ENCODE peak calls at places on chromosomes 13 and 19, in nine cellular contexts. Y is SK-N-SH, K is A549, C is esophagus muscularis mucosa, G is transverse colon, J is tibial nerve, R is stomach, Z is sigmoid colon, L is K562. A is an unnamed sample.

GRCh38 chr13:29551214-29551613 is 44.3 kb downstream of the SLC7A1 start:
- DNase-seq in Y (no peak), K (no peak), C (no peak), G (no peak), J (no peak), R (no peak), Z (no peak), L (no peak), A (no peak)

GRCh38 chr19:11410682-11411081 is 8.4 kb downstream of the RGL3 start:
- DNase-seq in Y (no peak), K (peak), C (no peak), G (no peak), J (no peak), R (no peak), Z (no peak), L (peak), A (no peak)

GRCh38 chr19:29548483-29549085 is 22.8 kb downstream of the VSTM2B start:
- DNase-seq in Y (no peak), K (no peak), C (no peak), G (no peak), J (no peak), R (peak), Z (peak), L (no peak), A (no peak)

GRCh38 chr19:21084343-21084742 is 2.3 kb downstream of the ZNF714 start:
- DNase-seq in Y (no peak), K (no peak), C (no peak), G (no peak), J (no peak), R (no peak), Z (no peak), L (no peak), A (no peak)

GRCh38 chr19:37329686-37330085 is 41.2 kb upstream of the ZNF527 start:
- DNase-seq in Y (peak), K (peak), C (no peak), G (no peak), J (no peak), R (no peak), Z (no peak), L (no peak), A (no peak)

GRCh38 chr13:88000239-88000638 is 329.1 kb downstream of the SLITRK5 start:
- DNase-seq in Y (no peak), K (no peak), C (no peak), G (no peak), J (no peak), R (no peak), Z (no peak), L (no peak), A (no peak)

GRCh38 chr19:41862445-41862986 is 2.5 kb downstream of the RPS19 start:
- DNase-seq in Y (no peak), K (no peak), C (no peak), G (no peak), J (no peak), R (no peak), Z (no peak), L (no peak), A (no peak)

GRCh38 chr13:42453091-42453645 is 120.8 kb upstream of the TNFSF11 start:
- DNase-seq in Y (no peak), K (no peak), C (no peak), G (no peak), J (no peak), R (no peak), Z (no peak), L (no peak), A (no peak)

GRCh38 chr13:113846639-113847318 is 17.1 kb downstream of the GAS6 start:
- DNase-seq in Y (no peak), K (no peak), C (no peak), G (no peak), J (no peak), R (no peak), Z (no peak), L (no peak), A (no peak)

GRCh38 chr13:68345963-68346362 is 1115.8 kb upstream of the PCDH9 start:
- DNase-seq in Y (no peak), K (no peak), C (no peak), G (no peak), J (no peak), R (no peak), Z (no peak), L (no peak), A (no peak)

GRCh38 chr19:38173324-38174041 is 50.5 kb downstream of the DPF1 start:
- DNase-seq in Y (peak), K (no peak), C (no peak), G (no peak), J (no peak), R (peak), Z (no peak), L (no peak), A (no peak)

GRCh38 chr13:80213201-80213600 is 127.7 kb downstream of the SPRY2 start:
- DNase-seq in Y (no peak), K (no peak), C (no peak), G (no peak), J (no peak), R (no peak), Z (no peak), L (no peak), A (no peak)

GRCh38 chr19:55087542-55087935 is 11.9 kb downstream of the EPS8L1 start:
- DNase-seq in Y (no peak), K (no peak), C (no peak), G (no peak), J (no peak), R (no peak), Z (no peak), L (no peak), A (no peak)

GRCh38 chr13:61706899-61707298 is 291.2 kb upstream of the PCDH20 start:
- DNase-seq in Y (peak), K (no peak), C (no peak), G (no peak), J (no peak), R (no peak), Z (no peak), L (no peak), A (no peak)

GRCh38 chr19:41299755-41300089 is 10.2 kb upstream of the CCDC97 start:
- DNase-seq in Y (no peak), K (no peak), C (no peak), G (peak), J (peak), R (peak), Z (peak), L (no peak), A (no peak)

GRCh38 chr19:50777261-50777660 is 7.0 kb downstream of the GPR32 start:
- DNase-seq in Y (no peak), K (no peak), C (no peak), G (no peak), J (no peak), R (no peak), Z (no peak), L (no peak), A (no peak)

GRCh38 chr13:40230833-40231266 is 435.6 kb downstream of the FOXO1 start:
- DNase-seq in Y (no peak), K (no peak), C (no peak), G (no peak), J (no peak), R (no peak), Z (no peak), L (no peak), A (no peak)

GRCh38 chr13:64958106-64958505 is 2272.0 kb downstream of the PCDH9 start:
- DNase-seq in Y (no peak), K (no peak), C (no peak), G (no peak), J (no peak), R (no peak), Z (no peak), L (no peak), A (no peak)

GRCh38 chr19:36838784-36839324 is 667 bp upstream of the ZNF790 start:
- DNase-seq in Y (no peak), K (no peak), C (no peak), G (no peak), J (no peak), R (no peak), Z (no peak), L (no peak), A (no peak)

GRCh38 chr19:496333-496634 is at the start of gene MADCAM1:
- DNase-seq in Y (no peak), K (no peak), C (no peak), G (no peak), J (no peak), R (no peak), Z (no peak), L (no peak), A (no peak)

GRCh38 chr19:2201473-2202148 is 34.5 kb downstream of the PLEKHJ1 start:
- DNase-seq in Y (no peak), K (no peak), C (no peak), G (no peak), J (no peak), R (no peak), Z (no peak), L (no peak), A (no peak)

GRCh38 chr13:84096221-84096620 is 213.9 kb upstream of the SLITRK1 start:
- DNase-seq in Y (no peak), K (no peak), C (no peak), G (no peak), J (no peak), R (no peak), Z (no peak), L (no peak), A (no peak)

GRCh38 chr19:5038631-5039271 is 69.8 kb downstream of the KDM4B start:
- DNase-seq in Y (peak), K (peak), C (no peak), G (no peak), J (no peak), R (peak), Z (no peak), L (peak), A (no peak)

GRCh38 chr19:5110546-5110945 is 141.6 kb downstream of the KDM4B start:
- DNase-seq in Y (no peak), K (no peak), C (no peak), G (no peak), J (no peak), R (no peak), Z (no peak), L (no peak), A (no peak)

GRCh38 chr19:46776927-46777911 is 11.2 kb downstream of the SLC1A5 start:
- DNase-seq in Y (peak), K (peak), C (no peak), G (no peak), J (no peak), R (no peak), Z (no peak), L (peak), A (no peak)

GRCh38 chr13:52459668-52460067 is 4.4 kb downstream of the CKAP2 start:
- DNase-seq in Y (no peak), K (no peak), C (no peak), G (no peak), J (no peak), R (no peak), Z (no peak), L (no peak), A (no peak)

GRCh38 chr19:29326351-29326750 is 113.4 kb upstream of the UQCRFS1 start:
- DNase-seq in Y (no peak), K (no peak), C (peak), G (no peak), J (no peak), R (no peak), Z (peak), L (peak), A (no peak)

GRCh38 chr13:46035066-46035465 is 17.5 kb downstream of the ZC3H13 start:
- DNase-seq in Y (no peak), K (no peak), C (no peak), G (no peak), J (no peak), R (no peak), Z (no peak), L (no peak), A (no peak)
- TF ChIP-seq EP300 in Y (no peak), K (no peak), C (no peak), G (no peak), J (no peak), R (no peak), Z (no peak), L (no peak), A (no peak)

GRCh38 chr19:17821190-17821589 is at the start of gene INSL3:
- DNase-seq in Y (no peak), K (no peak), C (no peak), G (no peak), J (no peak), R (no peak), Z (no peak), L (no peak), A (no peak)
- TF ChIP-seq EP300 in Y (no peak), K (no peak), C (no peak), G (no peak), J (no peak), R (no peak), Z (no peak), L (no peak), A (no peak)

GRCh38 chr19:10292206-10292788 is 2.5 kb downstream of the ICAM5 start:
- DNase-seq in Y (peak), K (peak), C (no peak), G (peak), J (peak), R (peak), Z (peak), L (peak), A (peak)
- TF ChIP-seq EP300 in Y (no peak), K (no peak), C (no peak), G (no peak), J (no peak), R (no peak), Z (no peak), L (no peak), A (no peak)

DNA sequence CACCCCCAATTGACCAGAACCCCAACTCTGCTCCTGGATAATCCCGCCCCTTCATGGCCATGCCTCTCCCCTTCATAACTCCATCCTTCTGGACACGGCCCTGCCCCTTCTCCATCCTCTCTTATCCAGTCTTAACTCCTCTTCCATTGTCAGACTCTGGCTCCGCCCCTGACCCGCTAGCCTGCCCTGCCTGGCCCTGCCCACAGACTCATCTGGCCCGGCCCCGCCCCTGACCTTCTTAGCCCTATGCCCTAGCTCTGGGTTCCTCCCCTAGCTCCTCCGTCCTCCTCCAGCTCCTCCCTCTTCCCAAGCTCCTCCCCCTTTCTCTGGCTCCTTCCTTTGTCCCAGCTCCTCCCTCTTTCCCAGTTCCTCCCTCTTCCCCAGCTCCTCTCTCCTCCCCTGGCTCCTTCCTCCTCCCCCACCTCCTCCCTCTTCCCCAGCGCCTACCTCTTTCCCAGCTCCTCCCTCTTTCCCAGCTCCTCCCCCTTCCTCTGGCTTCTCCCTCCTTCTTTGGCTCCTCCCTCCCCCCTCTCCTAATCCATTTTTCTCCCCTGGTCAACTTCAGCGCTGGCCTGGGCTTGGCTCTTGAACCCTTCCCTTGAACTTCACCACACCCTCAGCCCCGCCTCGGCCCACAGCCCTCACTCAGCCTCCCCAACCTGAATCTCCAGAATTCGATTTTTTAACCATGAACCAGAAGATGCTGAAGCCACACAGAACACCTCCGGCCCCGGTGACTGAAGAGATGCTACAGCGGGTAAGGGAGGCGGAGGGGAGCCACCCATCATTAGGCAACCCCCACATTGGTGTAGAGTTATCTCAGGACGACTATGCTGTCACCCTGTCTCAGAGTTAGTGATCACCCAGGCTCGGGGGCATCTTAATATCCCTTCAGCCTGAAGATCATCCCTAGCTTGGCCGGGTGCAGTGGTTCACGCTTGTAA is 9.2 kb upstream of the ZNF358 start:
- DNase-seq in Y (peak), K (peak), C (no peak), G (peak), J (peak), R (peak), Z (peak), L (peak), A (no peak)
- TF ChIP-seq EP300 in Y (no peak), K (no peak), C (no peak), G (no peak), J (no peak), R (no peak), Z (no peak), L (no peak), A (no peak)

DNA sequence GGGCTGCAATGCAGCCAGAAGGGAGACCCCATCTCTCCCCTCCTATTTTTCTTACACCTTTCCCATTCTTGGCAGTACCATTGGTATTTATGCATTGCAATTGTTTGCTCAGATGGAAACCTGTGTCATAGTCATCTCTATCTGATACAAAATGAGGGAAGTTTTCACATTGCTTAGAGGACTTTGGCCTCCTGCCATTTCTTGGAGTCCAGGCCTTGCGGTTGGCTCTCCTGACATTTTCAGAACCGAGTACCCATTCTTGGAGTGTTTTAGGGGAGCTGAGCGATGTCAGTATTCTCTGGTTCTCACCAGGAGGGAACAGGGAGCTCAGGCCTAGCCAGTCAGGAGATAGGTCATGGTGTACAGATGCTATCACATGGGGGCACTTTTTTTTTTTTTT is 1.5 kb downstream of the SIN3B start:
- DNase-seq in Y (no peak), K (no peak), C (no peak), G (no peak), J (no peak), R (no peak), Z (no peak), L (no peak), A (no peak)
- TF ChIP-seq EP300 in Y (no peak), K (no peak), C (no peak), G (no peak), J (no peak), R (no peak), Z (no peak), L (no peak), A (no peak)

DNA sequence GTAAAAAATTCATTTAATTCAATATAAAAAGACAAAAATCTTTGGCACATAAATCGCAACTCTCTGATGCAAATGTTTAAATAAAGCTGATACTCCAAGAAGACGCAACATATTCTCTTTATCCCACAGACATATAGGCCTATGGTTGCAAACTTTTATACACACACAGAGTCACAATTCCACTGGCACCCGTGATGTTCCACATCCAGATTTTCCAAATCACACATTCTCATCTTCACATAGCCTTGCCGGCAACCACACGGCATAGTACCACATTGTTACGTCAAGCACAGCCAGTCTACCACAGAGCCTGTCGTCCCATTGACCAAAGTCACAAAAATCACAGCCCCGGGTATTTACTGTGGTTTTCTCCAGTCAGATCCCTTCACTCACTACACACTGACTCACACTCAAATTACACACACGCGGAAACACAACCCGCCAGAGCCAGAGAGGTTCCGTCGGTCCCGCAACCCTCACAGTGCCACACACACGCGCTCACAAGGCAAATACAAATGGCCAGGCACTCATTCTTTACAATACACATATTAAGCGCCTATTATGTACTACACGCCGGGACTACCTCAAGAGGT is 546 bp upstream of the ZNF546 start:
- DNase-seq in Y (peak), K (peak), C (no peak), G (peak), J (no peak), R (no peak), Z (no peak), L (peak), A (no peak)
- TF ChIP-seq EP300 in Y (no peak), K (no peak), C (no peak), G (no peak), J (no peak), R (no peak), Z (no peak), L (no peak), A (no peak)